ENCODE peak calls at places on chromosomes 7 and 10, in four cellular contexts. A, H, W and I are unnamed samples.

GRCh38 chr10:26890956-26891355 is 30.2 kb upstream of the ABI1 start:
- DNase-seq in A (no peak), H (peak), W (peak), I (no peak)

GRCh38 chr7:157523766-157524421 is 187.1 kb downstream of the DNAJB6 start:
- DNase-seq in A (no peak), H (no peak), W (no peak), I (no peak)

GRCh38 chr10:60194421-60194820 is 195.3 kb downstream of the ANK3 start:
- DNase-seq in A (no peak), H (no peak), W (no peak), I (no peak)

GRCh38 chr10:70331486-70332268 is 47.9 kb upstream of the NPFFR1 start:
- DNase-seq in A (peak), H (peak), W (peak), I (no peak)

GRCh38 chr7:16268821-16269768 is 152.2 kb downstream of the CRPPA start:
- DNase-seq in A (no peak), H (peak), W (no peak), I (no peak)

GRCh38 chr10:8282340-8282739 is 227.9 kb downstream of the GATA3 start:
- DNase-seq in A (no peak), H (no peak), W (no peak), I (no peak)

GRCh38 chr10:58334817-58335305 is at the start of gene UBE2D1:
- DNase-seq in A (peak), H (peak), W (peak), I (peak)

GRCh38 chr7:4776160-4776623 is 769 bp downstream of the AP5Z1 start:
- DNase-seq in A (no peak), H (no peak), W (no peak), I (no peak)

GRCh38 chr7:96426027-96426426 is 104.1 kb upstream of the SLC25A13 start:
- DNase-seq in A (no peak), H (no peak), W (no peak), I (no peak)

GRCh38 chr7:5625938-5626337 is 155.5 kb downstream of the RNF216 start:
- DNase-seq in A (peak), H (peak), W (no peak), I (no peak)

GRCh38 chr7:55567495-55568070 is 4.7 kb downstream of the VOPP1 start:
- DNase-seq in A (no peak), H (no peak), W (no peak), I (no peak)

GRCh38 chr10:110901954-110902819 is 16.8 kb downstream of the BBIP1 start:
- DNase-seq in A (peak), H (no peak), W (no peak), I (no peak)

GRCh38 chr7:129688503-129689222 is 77.1 kb downstream of the NRF1 start:
- DNase-seq in A (no peak), H (no peak), W (no peak), I (no peak)

GRCh38 chr7:105691029-105691691 is 109.9 kb upstream of the EFCAB10 start:
- DNase-seq in A (no peak), H (no peak), W (no peak), I (no peak)

GRCh38 chr7:108448777-108449576 is 7.3 kb downstream of the NRCAM start:
- DNase-seq in A (no peak), H (no peak), W (no peak), I (no peak)

GRCh38 chr7:80916770-80917681 is 1.8 kb downstream of the SEMA3C start:
- DNase-seq in A (peak), H (no peak), W (no peak), I (no peak)

GRCh38 chr7:80918406-80918805 is 445 bp downstream of the SEMA3C start:
- DNase-seq in A (no peak), H (no peak), W (no peak), I (no peak)

GRCh38 chr7:80921130-80921529 is 2.3 kb upstream of the SEMA3C start:
- DNase-seq in A (no peak), H (no peak), W (no peak), I (no peak)

GRCh38 chr7:80922254-80923049 is 3.6 kb upstream of the SEMA3C start:
- DNase-seq in A (no peak), H (no peak), W (no peak), I (no peak)

GRCh38 chr7:80918909-80919721 is at the start of gene SEMA3C:
- DNase-seq in A (peak), H (peak), W (peak), I (peak)
- TF ChIP-seq EP300 in A (no peak), H (no peak), W (no peak), I (peak)

GRCh38 chr10:74930962-74931361 is 104.6 kb downstream of the KAT6B start:
- DNase-seq in A (no peak), H (no peak), W (no peak), I (no peak)
- TF ChIP-seq MAFK in A (no peak), H (no peak), W (no peak), I (no peak)

GRCh38 chr7:137715546-137715945 is 131.2 kb downstream of the DGKI start:
- DNase-seq in A (no peak), H (no peak), W (no peak), I (no peak)
- TF ChIP-seq EP300 in A (no peak), H (no peak), W (no peak), I (no peak)

GRCh38 chr7:134708692-134709091 is 62.0 kb downstream of the BPGM start:
- DNase-seq in A (no peak), H (no peak), W (no peak), I (no peak)

GRCh38 chr7:134712196-134712595 is 65.5 kb downstream of the BPGM start:
- DNase-seq in A (no peak), H (no peak), W (no peak), I (no peak)

GRCh38 chr7:134709197-134709596 is 62.5 kb downstream of the BPGM start:
- DNase-seq in A (no peak), H (no peak), W (no peak), I (no peak)

GRCh38 chr7:134710511-134710853 is 63.8 kb downstream of the BPGM start:
- DNase-seq in A (no peak), H (no peak), W (no peak), I (no peak)

GRCh38 chr7:134710854-134711624 is 64.4 kb downstream of the BPGM start:
- DNase-seq in A (no peak), H (no peak), W (no peak), I (no peak)
- TF ChIP-seq MAFK in A (no peak), H (no peak), W (no peak), I (no peak)

GRCh38 chr7:78959471-78959870 is 494.0 kb downstream of the MAGI2 start:
- DNase-seq in A (no peak), H (no peak), W (no peak), I (no peak)
- TF ChIP-seq EP300 in A (no peak), H (no peak), W (no peak), I (no peak)

GRCh38 chr10:49593998-49594397 is 16.1 kb upstream of the SLC18A3 start:
- DNase-seq in A (no peak), H (peak), W (no peak), I (no peak)
- TF ChIP-seq MAFK in A (no peak), H (no peak), W (no peak), I (no peak)

GRCh38 chr10:6778992-6779701 is 199.1 kb upstream of the PRKCQ start:
- DNase-seq in A (peak), H (no peak), W (no peak), I (no peak)
- TF ChIP-seq EP300 in A (peak), H (no peak), W (no peak), I (no peak)

GRCh38 chr7:123716877-123717276 is 31.9 kb downstream of the WASL start:
- DNase-seq in A (no peak), H (no peak), W (no peak), I (no peak)

GRCh38 chr7:123714296-123715080 is 34.3 kb downstream of the WASL start:
- DNase-seq in A (no peak), H (no peak), W (no peak), I (no peak)

GRCh38 chr7:123717689-123718088 is 31.1 kb downstream of the WASL start:
- DNase-seq in A (no peak), H (no peak), W (no peak), I (no peak)

GRCh38 chr7:123715793-123716192 is 33.0 kb downstream of the WASL start:
- DNase-seq in A (no peak), H (no peak), W (no peak), I (no peak)

DNA sequence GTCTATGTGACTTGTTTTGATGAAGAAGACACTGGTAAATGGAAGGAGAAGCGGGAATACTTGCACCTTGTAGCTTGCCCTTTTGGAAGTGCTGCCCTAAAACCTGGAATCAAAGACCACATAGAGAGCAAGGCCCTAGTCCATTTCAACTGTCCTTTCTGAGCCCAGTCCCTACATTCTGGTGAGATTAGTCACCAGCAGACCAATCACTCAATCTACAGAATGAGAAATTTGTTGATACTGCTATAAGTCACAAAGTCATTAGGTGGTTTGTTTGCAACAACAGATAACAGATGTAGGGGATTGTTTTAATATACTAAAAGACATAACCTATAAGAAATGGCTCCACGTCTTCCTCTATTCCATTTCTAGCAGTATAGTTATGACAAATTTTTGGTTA is 33.6 kb downstream of the WASL start:
- DNase-seq in A (no peak), H (peak), W (peak), I (no peak)
- TF ChIP-seq MAFK in A (no peak), H (no peak), W (no peak), I (no peak)

GRCh38 chr10:51700228-51700835 is 937 bp upstream of the CSTF2T start:
- DNase-seq in A (no peak), H (peak), W (no peak), I (no peak)

GRCh38 chr10:51696251-51696650 is 3.1 kb downstream of the CSTF2T start:
- DNase-seq in A (no peak), H (no peak), W (no peak), I (no peak)

GRCh38 chr10:51698473-51699063 is 827 bp downstream of the CSTF2T start:
- DNase-seq in A (no peak), H (no peak), W (no peak), I (no peak)

GRCh38 chr10:51699145-51699474 is 285 bp downstream of the CSTF2T start:
- DNase-seq in A (no peak), H (no peak), W (no peak), I (no peak)

GRCh38 chr10:51699475-51700227 is at the start of gene CSTF2T:
- DNase-seq in A (peak), H (peak), W (peak), I (peak)
- TF ChIP-seq EP300 in A (no peak), H (peak), W (no peak), I (no peak)

DNA sequence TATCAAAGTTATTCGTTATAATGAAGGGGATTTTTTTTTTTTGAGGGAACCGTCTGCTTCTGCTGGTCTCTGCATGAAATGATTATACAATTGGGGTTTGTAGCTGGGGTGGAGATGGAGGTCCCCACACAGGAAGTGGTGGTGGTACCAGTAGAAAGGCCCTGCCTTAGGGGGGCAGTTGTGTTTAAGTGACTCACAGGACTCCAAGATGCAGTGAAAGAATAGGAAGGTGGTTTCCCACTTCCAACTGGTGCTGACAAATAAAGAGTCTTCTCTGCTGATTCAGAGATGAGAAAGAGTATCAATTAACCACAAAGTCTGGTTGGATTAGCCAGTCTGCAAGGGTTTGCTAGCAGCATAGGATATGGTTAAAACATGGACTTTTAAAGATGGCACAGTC is 376.0 kb downstream of the SORCS3 start:
- DNase-seq in A (no peak), H (no peak), W (no peak), I (no peak)
- TF ChIP-seq MAFK in A (no peak), H (no peak), W (no peak), I (no peak)